ENCODE peak calls at places on chromosome 3, in six cellular contexts. One of them, this sample, is unnamed.

GRCh38 chr3:6799264-6799915 is 61.5 kb upstream of the GRM7 start:
- DNase-seq in brain microvascular endothelial cell: no peak
- DNase-seq in GM23248: peak
- DNase-seq in left ventricle myocardium inferior: no peak
- DNase-seq in Peyer's patch: peak
- DNase-seq in AG04450: no peak
- DNase-seq in this sample: no peak

GRCh38 chr3:61483997-61484396 is 77.4 kb upstream of the PTPRG start:
- DNase-seq in brain microvascular endothelial cell: no peak
- DNase-seq in AG04450: no peak
- DNase-seq in Peyer's patch: no peak
- DNase-seq in GM23248: no peak
- DNase-seq in left ventricle myocardium inferior: no peak
- DNase-seq in this sample: no peak

GRCh38 chr3:137032465-137033120 is 74.8 kb downstream of the IL20RB start:
- DNase-seq in AG04450: peak
- DNase-seq in left ventricle myocardium inferior: peak
- DNase-seq in GM23248: peak
- DNase-seq in brain microvascular endothelial cell: peak
- DNase-seq in Peyer's patch: peak
- DNase-seq in this sample: peak

GRCh38 chr3:25566358-25566920 is 98.3 kb downstream of the TOP2B start:
- DNase-seq in brain microvascular endothelial cell: no peak
- DNase-seq in left ventricle myocardium inferior: no peak
- DNase-seq in GM23248: no peak
- DNase-seq in AG04450: no peak
- DNase-seq in Peyer's patch: no peak
- DNase-seq in this sample: no peak

GRCh38 chr3:159616234-159616825 is 372.3 kb upstream of the IL12A start:
- DNase-seq in brain microvascular endothelial cell: peak
- DNase-seq in AG04450: no peak
- DNase-seq in Peyer's patch: no peak
- DNase-seq in left ventricle myocardium inferior: peak
- DNase-seq in GM23248: peak
- DNase-seq in this sample: peak

GRCh38 chr3:10550705-10551104 is 45.3 kb upstream of the ATP2B2 start:
- DNase-seq in GM23248: no peak
- DNase-seq in brain microvascular endothelial cell: no peak
- DNase-seq in left ventricle myocardium inferior: no peak
- DNase-seq in AG04450: no peak
- DNase-seq in Peyer's patch: no peak
- DNase-seq in this sample: no peak

GRCh38 chr3:84960581-84960980 is 1.8 kb downstream of the CADM2 start:
- DNase-seq in Peyer's patch: no peak
- DNase-seq in brain microvascular endothelial cell: no peak
- DNase-seq in left ventricle myocardium inferior: no peak
- DNase-seq in GM23248: no peak
- DNase-seq in AG04450: no peak
- DNase-seq in this sample: no peak

GRCh38 chr3:150270883-150271577 is 137.1 kb upstream of the TSC22D2 start:
- DNase-seq in left ventricle myocardium inferior: no peak
- DNase-seq in Peyer's patch: no peak
- DNase-seq in brain microvascular endothelial cell: no peak
- DNase-seq in AG04450: no peak
- DNase-seq in GM23248: no peak
- DNase-seq in this sample: no peak

GRCh38 chr3:129519896-129520440 is 8.5 kb upstream of the RHO start:
- DNase-seq in brain microvascular endothelial cell: no peak
- DNase-seq in AG04450: no peak
- DNase-seq in left ventricle myocardium inferior: no peak
- DNase-seq in Peyer's patch: no peak
- DNase-seq in GM23248: no peak
- DNase-seq in this sample: no peak

GRCh38 chr3:49867400-49867799 is 2.3 kb downstream of the CAMKV start:
- DNase-seq in Peyer's patch: no peak
- DNase-seq in GM23248: no peak
- DNase-seq in brain microvascular endothelial cell: no peak
- DNase-seq in left ventricle myocardium inferior: no peak
- DNase-seq in AG04450: no peak
- DNase-seq in this sample: no peak

GRCh38 chr3:49869525-49870126 is at the start of gene CAMKV:
- DNase-seq in AG04450: no peak
- DNase-seq in GM23248: peak
- DNase-seq in left ventricle myocardium inferior: no peak
- DNase-seq in Peyer's patch: no peak
- DNase-seq in brain microvascular endothelial cell: no peak
- DNase-seq in this sample: no peak

GRCh38 chr3:49867871-49868321 is 1.8 kb downstream of the CAMKV start:
- DNase-seq in left ventricle myocardium inferior: no peak
- DNase-seq in Peyer's patch: no peak
- DNase-seq in AG04450: no peak
- DNase-seq in brain microvascular endothelial cell: peak
- DNase-seq in GM23248: peak
- DNase-seq in this sample: no peak

GRCh38 chr3:49871536-49872157 is 1.9 kb upstream of the CAMKV start:
- DNase-seq in brain microvascular endothelial cell: no peak
- DNase-seq in left ventricle myocardium inferior: no peak
- DNase-seq in Peyer's patch: no peak
- DNase-seq in GM23248: no peak
- DNase-seq in AG04450: no peak
- DNase-seq in this sample: no peak

GRCh38 chr3:49868951-49869454 is 703 bp downstream of the CAMKV start:
- DNase-seq in AG04450: no peak
- DNase-seq in left ventricle myocardium inferior: no peak
- DNase-seq in GM23248: no peak
- DNase-seq in Peyer's patch: no peak
- DNase-seq in brain microvascular endothelial cell: no peak
- DNase-seq in this sample: no peak
- H3K4me3 ChIP-seq in AG04450: no peak
- H3K4me3 ChIP-seq in left ventricle myocardium inferior: peak
- H3K4me3 ChIP-seq in GM23248: no peak
- H3K4me3 ChIP-seq in Peyer's patch: peak
- H3K4me3 ChIP-seq in brain microvascular endothelial cell: no peak
- H3K4me3 ChIP-seq in this sample: peak

DNA sequence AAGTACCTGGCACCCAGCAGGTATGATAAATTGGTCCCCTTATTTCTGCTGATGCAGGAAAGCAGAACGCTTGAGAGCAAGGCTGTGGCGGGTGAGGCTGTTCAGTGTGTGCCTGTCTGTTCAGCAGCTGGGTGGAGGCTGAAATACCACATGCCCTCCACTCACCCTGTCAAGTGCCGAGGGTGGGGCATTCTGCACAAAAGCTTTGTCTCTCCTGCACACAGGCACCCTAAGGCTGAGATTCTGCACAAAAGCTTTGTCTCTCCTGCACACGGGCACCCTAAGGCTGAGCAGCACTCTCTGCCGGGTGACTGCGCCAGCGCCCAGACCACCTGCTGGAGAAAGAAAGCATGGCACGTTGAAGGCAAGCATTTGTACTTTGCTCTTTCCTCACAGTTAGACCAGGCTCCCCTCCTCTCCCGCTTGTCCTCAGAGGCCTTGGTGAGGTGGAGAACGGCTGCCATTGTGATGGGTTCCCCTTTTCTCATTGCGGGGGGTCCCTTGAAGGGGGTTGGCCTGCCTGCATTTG is 97.5 kb downstream of the BDH1 start:
- DNase-seq in brain microvascular endothelial cell: no peak
- DNase-seq in Peyer's patch: peak
- DNase-seq in AG04450: no peak
- DNase-seq in GM23248: no peak
- DNase-seq in left ventricle myocardium inferior: no peak
- DNase-seq in this sample: no peak
- H3K4me3 ChIP-seq in brain microvascular endothelial cell: no peak
- H3K4me3 ChIP-seq in Peyer's patch: no peak
- H3K4me3 ChIP-seq in AG04450: no peak
- H3K4me3 ChIP-seq in GM23248: no peak
- H3K4me3 ChIP-seq in left ventricle myocardium inferior: no peak
- H3K4me3 ChIP-seq in this sample: no peak

GRCh38 chr3:193773266-193774183 is 180.5 kb downstream of the OPA1 start:
- DNase-seq in Peyer's patch: no peak
- DNase-seq in brain microvascular endothelial cell: no peak
- DNase-seq in GM23248: no peak
- DNase-seq in AG04450: no peak
- DNase-seq in left ventricle myocardium inferior: no peak
- DNase-seq in this sample: no peak
- H3K4me3 ChIP-seq in Peyer's patch: no peak
- H3K4me3 ChIP-seq in brain microvascular endothelial cell: no peak
- H3K4me3 ChIP-seq in GM23248: no peak
- H3K4me3 ChIP-seq in AG04450: no peak
- H3K4me3 ChIP-seq in left ventricle myocardium inferior: no peak
- H3K4me3 ChIP-seq in this sample: no peak

DNA sequence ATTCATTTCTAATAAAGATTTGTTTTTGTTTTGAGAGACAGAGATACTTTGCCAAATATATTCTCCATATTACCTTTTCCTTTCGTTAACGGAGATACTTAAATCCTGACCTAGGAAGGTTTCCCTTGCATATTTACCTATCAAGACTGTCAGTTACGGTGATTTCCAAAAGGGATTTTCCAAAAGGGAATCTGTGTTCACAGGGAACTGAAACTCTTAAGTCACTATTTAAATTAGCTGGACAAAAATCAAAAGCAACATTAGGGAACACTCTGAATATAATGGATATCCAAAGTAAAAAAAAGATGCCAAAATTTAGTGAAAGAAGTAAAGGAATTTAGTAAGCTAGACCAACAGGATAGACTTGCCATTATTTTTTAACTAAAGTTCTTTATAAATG is 576 bp downstream of the LRRFIP2 start:
- DNase-seq in Peyer's patch: no peak
- DNase-seq in brain microvascular endothelial cell: no peak
- DNase-seq in left ventricle myocardium inferior: no peak
- DNase-seq in GM23248: no peak
- DNase-seq in AG04450: no peak
- DNase-seq in this sample: no peak
- H3K4me3 ChIP-seq in Peyer's patch: no peak
- H3K4me3 ChIP-seq in brain microvascular endothelial cell: no peak
- H3K4me3 ChIP-seq in left ventricle myocardium inferior: peak
- H3K4me3 ChIP-seq in GM23248: peak
- H3K4me3 ChIP-seq in AG04450: peak
- H3K4me3 ChIP-seq in this sample: peak

DNA sequence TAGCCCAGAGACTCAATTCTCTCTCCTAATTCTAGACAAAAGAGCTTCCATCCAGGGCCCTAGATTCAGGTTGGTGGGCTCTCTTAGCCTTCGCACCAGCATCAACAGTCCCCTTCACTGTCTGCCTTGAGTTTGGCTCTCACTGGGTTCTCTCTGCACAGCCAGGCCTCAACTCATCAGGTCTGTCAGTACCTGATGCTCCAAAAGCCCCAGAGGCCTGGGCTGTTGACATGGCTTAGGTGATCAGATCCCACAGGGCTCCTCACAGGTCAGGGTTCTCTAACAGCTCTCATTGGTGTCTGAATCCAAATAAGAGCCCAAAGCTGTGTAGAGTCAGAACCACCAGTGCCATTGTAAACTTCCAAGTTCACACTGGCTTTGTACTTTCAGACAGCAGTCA is 206.6 kb upstream of the PPP2R3A start:
- DNase-seq in Peyer's patch: no peak
- DNase-seq in GM23248: no peak
- DNase-seq in brain microvascular endothelial cell: no peak
- DNase-seq in left ventricle myocardium inferior: no peak
- DNase-seq in AG04450: no peak
- DNase-seq in this sample: no peak
- H3K4me3 ChIP-seq in Peyer's patch: no peak
- H3K4me3 ChIP-seq in GM23248: no peak
- H3K4me3 ChIP-seq in brain microvascular endothelial cell: no peak
- H3K4me3 ChIP-seq in left ventricle myocardium inferior: no peak
- H3K4me3 ChIP-seq in AG04450: no peak
- H3K4me3 ChIP-seq in this sample: no peak